ENCODE peak calls at places on chromosome 12, in nine cellular contexts. Y is dorsolateral prefrontal cortex; E is WTC11; Z is CD4-positive, alpha-beta T cell; O is AG04450; H is upper lobe of right lung; X is HCT116; I is A549; T is colonic mucosa. R is an unnamed sample.

GRCh38 chr12:21823581-21823980 is 49.1 kb upstream of the KCNJ8 start:
- DNase-seq in Y (no peak), E (peak), Z (no peak), O (no peak), H (peak), X (no peak), I (no peak), T (no peak), R (no peak)

GRCh38 chr12:64083285-64084210 is 138.5 kb downstream of the KICS2 start:
- DNase-seq in Y (no peak), E (no peak), Z (no peak), O (peak), H (no peak), X (no peak), I (peak), T (peak), R (no peak)

GRCh38 chr12:124661382-124661781 is 94.0 kb upstream of the NCOR2 start:
- DNase-seq in Y (no peak), E (no peak), Z (no peak), O (no peak), H (no peak), X (no peak), I (peak), T (no peak), R (no peak)

GRCh38 chr12:111436266-111436665 is 30.5 kb downstream of the SH2B3 start:
- DNase-seq in Y (no peak), E (no peak), Z (no peak), O (no peak), H (no peak), X (no peak), I (no peak), T (no peak), R (no peak)

GRCh38 chr12:124477109-124477915 is 90.1 kb downstream of the NCOR2 start:
- DNase-seq in Y (no peak), E (no peak), Z (no peak), O (no peak), H (no peak), X (no peak), I (no peak), T (no peak), R (no peak)

GRCh38 chr12:42482086-42482819 is 107.3 kb downstream of the PRICKLE1 start:
- DNase-seq in Y (no peak), E (no peak), Z (no peak), O (no peak), H (peak), X (no peak), I (peak), T (no peak), R (no peak)

GRCh38 chr12:52074006-52074405 is 4.2 kb downstream of the ATG101 start:
- DNase-seq in Y (no peak), E (no peak), Z (no peak), O (no peak), H (no peak), X (no peak), I (no peak), T (no peak), R (no peak)

GRCh38 chr12:46933947-46934346 is 108.2 kb upstream of the SLC38A4 start:
- DNase-seq in Y (no peak), E (no peak), Z (no peak), O (no peak), H (no peak), X (no peak), I (peak), T (no peak), R (no peak)

GRCh38 chr12:116735951-116736599 is 1.8 kb downstream of the SPRING1 start:
- DNase-seq in Y (no peak), E (no peak), Z (no peak), O (no peak), H (peak), X (no peak), I (peak), T (peak), R (no peak)

GRCh38 chr12:26777236-26777635 is 55.8 kb downstream of the ITPR2 start:
- DNase-seq in Y (no peak), E (no peak), Z (no peak), O (no peak), H (no peak), X (no peak), I (no peak), T (no peak), R (no peak)

GRCh38 chr12:79006306-79006705 is 141.7 kb downstream of the SYT1 start:
- DNase-seq in Y (no peak), E (no peak), Z (no peak), O (no peak), H (no peak), X (peak), I (peak), T (no peak), R (no peak)

GRCh38 chr12:111024205-111024794 is 103.9 kb upstream of the MYL2 start:
- DNase-seq in Y (no peak), E (peak), Z (peak), O (no peak), H (peak), X (peak), I (peak), T (peak), R (no peak)

GRCh38 chr12:127351481-127352010 is 915.4 kb upstream of the TMEM132C start:
- DNase-seq in Y (no peak), E (no peak), Z (no peak), O (no peak), H (no peak), X (no peak), I (no peak), T (no peak), R (no peak)

GRCh38 chr12:77855548-77855947 is 24.9 kb downstream of the NAV3 start:
- DNase-seq in Y (no peak), E (no peak), Z (no peak), O (no peak), H (no peak), X (no peak), I (no peak), T (no peak), R (no peak)

GRCh38 chr12:102197789-102198188 is at the start of gene PMCH:
- DNase-seq in Y (no peak), E (no peak), Z (no peak), O (peak), H (no peak), X (no peak), I (no peak), T (no peak), R (no peak)

GRCh38 chr12:40647651-40648050 is 44.6 kb upstream of the CNTN1 start:
- DNase-seq in Y (no peak), E (no peak), Z (no peak), O (no peak), H (no peak), X (peak), I (peak), T (no peak), R (no peak)

GRCh38 chr12:585062-586061 is 77.9 kb downstream of the NINJ2 start:
- DNase-seq in Y (no peak), E (no peak), Z (no peak), O (no peak), H (no peak), X (no peak), I (peak), T (no peak), R (no peak)

GRCh38 chr12:23640754-23641153 is 308.7 kb downstream of the SOX5 start:
- DNase-seq in Y (no peak), E (peak), Z (no peak), O (no peak), H (no peak), X (no peak), I (no peak), T (no peak), R (no peak)

DNA sequence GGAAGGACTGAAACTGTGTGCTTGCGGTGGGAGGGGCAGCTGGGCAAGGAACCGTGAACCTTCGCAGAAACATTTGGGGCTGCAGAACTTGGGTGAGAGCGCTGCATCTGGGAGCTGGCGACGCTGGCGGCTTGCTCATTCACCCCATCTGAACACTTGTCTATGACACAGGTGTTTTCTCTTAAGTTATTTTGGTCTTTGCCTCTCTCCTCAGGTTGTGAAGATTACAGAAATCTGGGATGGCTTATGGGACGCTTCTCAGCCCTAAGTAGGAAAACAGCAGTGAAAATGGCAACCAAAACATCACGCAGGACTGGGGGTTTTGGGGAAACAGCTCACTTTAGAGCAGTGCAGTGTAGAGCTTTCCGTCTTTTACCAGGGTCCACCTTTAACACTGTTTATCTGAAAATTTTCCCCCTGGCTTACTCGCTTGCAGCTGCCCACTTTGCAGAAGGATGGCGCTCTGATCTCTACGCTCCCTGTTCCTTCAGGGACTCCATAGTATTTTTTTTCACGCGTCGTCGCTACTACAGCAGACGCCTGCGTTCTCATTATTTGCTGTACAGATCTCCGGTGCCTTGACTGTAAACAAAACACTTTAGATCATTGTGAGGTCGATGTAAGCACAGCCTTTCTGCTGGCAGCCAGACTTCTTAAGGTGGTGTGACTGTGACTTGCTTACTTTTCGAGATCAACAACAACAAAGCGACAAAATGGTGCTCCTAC is 2.7 kb upstream of the CDKN1B start:
- DNase-seq in Y (no peak), E (no peak), Z (peak), O (no peak), H (peak), X (no peak), I (peak), T (peak), R (no peak)
- TF ChIP-seq CTCF in Y (peak), E (no peak), Z (no peak), O (peak), H (peak), X (peak), I (peak), T (peak), R (peak)

DNA sequence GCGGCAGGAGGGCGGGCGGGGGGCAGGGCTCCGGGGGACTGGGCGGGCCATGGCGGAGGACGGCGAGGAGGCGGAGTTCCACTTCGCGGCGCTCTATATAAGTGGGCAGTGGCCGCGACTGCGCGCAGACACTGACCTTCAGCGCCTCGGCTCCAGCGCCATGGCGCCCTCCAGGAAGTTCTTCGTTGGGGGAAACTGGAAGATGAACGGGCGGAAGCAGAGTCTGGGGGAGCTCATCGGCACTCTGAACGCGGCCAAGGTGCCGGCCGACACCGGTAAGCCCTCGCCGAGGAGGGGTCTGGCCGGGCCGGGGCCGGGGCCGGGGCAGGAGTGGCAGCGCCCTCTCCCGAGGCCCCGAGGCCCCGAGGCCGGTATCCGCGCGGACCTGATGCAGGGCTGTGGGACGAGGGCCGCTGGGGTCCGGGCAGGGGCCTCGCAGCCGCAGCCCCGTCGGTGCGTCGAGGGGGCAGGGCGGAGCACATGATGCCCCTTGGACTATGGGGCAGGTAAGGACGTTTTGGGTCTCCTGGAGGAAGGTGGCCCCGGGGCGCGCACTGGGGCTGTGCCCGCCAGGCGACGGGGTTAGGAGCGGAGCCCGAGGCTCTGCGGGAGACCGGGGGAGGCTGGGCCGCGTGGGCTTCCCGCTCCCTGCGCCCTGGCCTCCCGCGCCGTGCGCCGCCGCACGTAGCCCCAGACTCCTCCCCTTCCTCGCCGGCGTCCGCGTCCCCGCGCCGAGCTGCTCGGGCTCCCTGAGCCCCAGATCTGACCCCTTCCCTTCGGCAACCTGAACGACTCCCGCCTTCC is at the start of gene TPI1:
- DNase-seq in Y (peak), E (peak), Z (peak), O (peak), H (peak), X (no peak), I (peak), T (peak), R (peak)
- TF ChIP-seq CTCF in Y (peak), E (no peak), Z (no peak), O (no peak), H (no peak), X (no peak), I (no peak), T (no peak), R (peak)

DNA sequence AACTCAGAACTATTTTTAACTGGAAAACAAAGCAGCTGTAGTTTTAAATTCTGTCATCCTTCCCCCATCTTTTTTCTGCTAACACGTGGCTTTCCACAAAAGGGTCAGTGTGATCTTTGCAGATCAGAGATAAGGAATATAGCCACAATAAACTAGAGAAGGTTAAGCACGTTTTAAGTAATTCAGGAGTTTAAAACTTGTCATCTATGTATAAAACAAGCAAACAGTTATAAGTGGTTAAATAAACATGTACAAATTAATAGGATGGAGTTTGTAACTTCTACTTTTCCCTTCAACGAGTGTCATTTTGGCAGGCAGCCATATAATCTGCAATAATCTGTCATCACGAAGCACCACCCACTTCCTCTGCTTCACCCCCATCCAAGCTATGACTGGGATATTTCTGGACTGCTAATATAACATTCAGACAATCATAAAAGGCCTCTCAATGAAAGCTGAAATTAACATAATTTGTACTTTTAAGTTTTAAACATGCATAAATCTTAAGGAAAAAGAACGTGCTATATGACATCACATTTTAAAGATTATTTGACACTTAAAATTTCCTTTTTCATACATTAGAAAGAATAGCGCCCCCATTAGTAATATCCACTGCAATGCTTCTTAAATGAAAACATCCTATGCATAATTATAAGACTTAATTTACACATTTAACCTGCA is 15.2 kb downstream of the TAOK3 start:
- DNase-seq in Y (no peak), E (no peak), Z (peak), O (no peak), H (no peak), X (peak), I (peak), T (peak), R (no peak)
- TF ChIP-seq CTCF in Y (no peak), E (no peak), Z (no peak), O (no peak), H (peak), X (no peak), I (peak), T (no peak), R (peak)

DNA sequence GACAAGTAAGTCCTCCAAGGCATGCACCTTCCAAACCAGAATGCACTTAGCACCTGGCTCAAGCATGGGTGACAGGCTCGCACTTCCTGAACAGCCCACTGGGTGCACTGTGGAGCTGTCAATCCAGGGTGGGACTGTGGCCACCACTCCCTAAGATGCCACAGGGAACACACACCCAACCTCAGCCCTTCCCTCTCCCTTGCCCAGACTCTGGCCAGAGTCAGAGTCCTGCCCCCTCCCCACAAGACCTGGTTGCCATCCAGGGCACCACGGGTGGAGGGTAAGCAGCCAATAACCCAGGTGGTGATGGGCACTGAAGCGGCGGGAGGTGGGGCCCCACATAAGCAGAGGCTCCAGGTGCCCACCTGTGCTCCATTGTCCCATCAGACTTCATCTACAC is 160.6 kb downstream of the MYRFL start:
- DNase-seq in Y (no peak), E (peak), Z (no peak), O (no peak), H (no peak), X (peak), I (peak), T (peak), R (no peak)
- TF ChIP-seq CTCF in Y (no peak), E (peak), Z (no peak), O (peak), H (no peak), X (peak), I (no peak), T (peak), R (peak)

DNA sequence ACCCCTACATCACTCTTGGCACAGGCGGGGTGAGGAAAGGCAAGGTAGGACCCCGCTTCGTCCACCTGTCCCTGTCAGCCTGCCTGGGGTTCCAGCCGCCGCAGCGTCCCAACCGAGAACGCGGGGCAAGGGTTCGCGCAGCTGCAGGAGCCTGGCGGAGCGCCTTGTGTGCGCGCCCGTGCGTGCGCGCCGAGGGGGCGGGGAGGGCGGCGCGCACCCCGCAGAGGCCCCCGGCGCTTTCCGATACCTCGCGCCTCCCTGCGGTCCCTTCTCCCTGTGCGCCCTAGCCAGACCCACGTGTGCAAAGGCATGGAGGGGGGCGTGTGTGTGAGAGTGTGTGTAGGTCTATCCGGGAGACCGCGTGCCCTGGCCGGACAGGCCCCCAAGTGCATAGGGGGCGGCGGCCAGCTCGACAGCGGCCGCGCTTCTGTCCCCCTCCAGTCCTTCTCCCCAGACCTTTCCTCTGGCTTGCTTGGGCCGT is 122.4 kb downstream of the TSPAN9 start:
- DNase-seq in Y (no peak), E (peak), Z (no peak), O (no peak), H (no peak), X (no peak), I (peak), T (no peak), R (no peak)
- TF ChIP-seq CTCF in Y (no peak), E (no peak), Z (no peak), O (no peak), H (no peak), X (no peak), I (no peak), T (no peak), R (no peak)

DNA sequence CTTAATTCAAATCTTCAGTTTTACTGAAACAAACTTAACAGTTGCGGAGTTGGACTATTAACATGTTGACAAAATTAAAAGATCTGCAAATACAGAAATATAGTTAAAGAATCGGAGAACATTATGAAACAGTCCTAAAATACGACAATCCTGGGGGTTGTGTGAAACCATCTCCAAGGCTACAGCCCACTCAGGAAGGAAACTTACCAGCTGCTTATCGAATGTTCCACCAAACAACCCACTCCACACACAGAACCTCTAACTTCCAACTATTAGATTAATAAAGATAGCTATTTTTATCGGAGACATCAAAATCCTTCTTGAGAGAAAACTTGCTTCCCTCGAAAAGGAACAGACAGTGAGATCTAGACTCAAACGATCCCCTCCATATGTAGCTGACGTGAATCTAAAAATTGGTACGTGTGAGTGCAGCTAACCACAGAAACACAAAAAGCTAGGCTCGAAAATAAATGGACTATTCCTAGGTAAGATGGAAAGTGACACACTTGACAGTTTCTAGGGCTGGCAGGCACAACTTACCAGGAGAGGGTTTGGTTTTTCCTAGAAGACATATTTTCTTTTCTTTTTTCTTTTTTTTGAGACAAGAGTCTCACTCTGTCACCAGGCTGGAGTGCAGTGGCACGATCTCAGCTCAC is 12.9 kb downstream of the VPS37B start:
- DNase-seq in Y (no peak), E (no peak), Z (no peak), O (no peak), H (no peak), X (no peak), I (no peak), T (no peak), R (no peak)
- TF ChIP-seq CTCF in Y (no peak), E (no peak), Z (no peak), O (no peak), H (no peak), X (no peak), I (no peak), T (no peak), R (no peak)

GRCh38 chr12:7731499-7731898 is 15.7 kb downstream of the CLEC4C start:
- DNase-seq in Y (no peak), E (no peak), Z (no peak), O (no peak), H (peak), X (no peak), I (no peak), T (no peak), R (no peak)

GRCh38 chr12:7723926-7724325 is 12.7 kb downstream of the DPPA3 start:
- DNase-seq in Y (no peak), E (no peak), Z (no peak), O (no peak), H (no peak), X (no peak), I (no peak), T (no peak), R (peak)

GRCh38 chr12:7729683-7730195 is 17.4 kb downstream of the CLEC4C start:
- DNase-seq in Y (no peak), E (no peak), Z (no peak), O (no peak), H (no peak), X (no peak), I (no peak), T (no peak), R (no peak)
- TF ChIP-seq CTCF in Y (no peak), E (no peak), Z (no peak), O (no peak), H (no peak), X (no peak), I (no peak), T (no peak), R (no peak)

DNA sequence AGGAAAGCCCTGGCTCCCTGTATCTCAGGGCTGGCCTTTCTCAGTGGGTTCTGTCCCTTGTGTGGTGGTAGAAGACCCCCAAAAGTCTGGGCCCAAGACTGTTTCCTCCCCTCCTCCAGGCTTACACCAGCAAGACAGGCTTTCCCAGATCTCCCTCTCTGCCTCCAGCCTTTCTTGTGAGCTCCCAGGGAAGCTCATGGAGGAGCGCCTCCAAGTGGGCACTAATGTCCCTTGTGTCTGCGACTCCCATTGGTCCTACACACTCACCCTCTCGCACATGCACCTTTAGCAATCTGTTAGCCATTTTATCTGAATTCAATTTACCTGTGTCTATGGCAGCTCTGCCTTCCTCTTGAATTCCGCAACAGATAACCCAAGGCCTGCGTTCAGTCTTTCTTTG is 251.1 kb upstream of the CAND1 start:
- DNase-seq in Y (no peak), E (peak), Z (no peak), O (no peak), H (no peak), X (no peak), I (no peak), T (no peak), R (no peak)
- TF ChIP-seq CTCF in Y (no peak), E (no peak), Z (no peak), O (no peak), H (no peak), X (peak), I (no peak), T (no peak), R (no peak)

R was measured in chondrocyte.